ENCODE peak calls at places on chromosomes 5 and 9, in eight cellular contexts. N, T, W, D, Z, Q, B and I are unnamed samples.

GRCh38 chr5:179171251-179171815 is 111.2 kb downstream of the ZNF354C start:
- DNase-seq in T (no peak), B (no peak), N (no peak), W (no peak), Z (no peak), D (no peak), Q (no peak), I (no peak)

GRCh38 chr5:142644127-142644526 is 41.8 kb downstream of the FGF1 start:
- DNase-seq in T (no peak), Q (peak; percentile 52), W (no peak), Z (no peak), N (no peak), D (no peak), B (no peak), I (no peak)

GRCh38 chr9:78542491-78543175 is 245.7 kb downstream of the PSAT1 start:
- DNase-seq in Z (no peak), T (no peak), W (no peak), D (no peak), Q (no peak), N (no peak), B (no peak), I (no peak)

GRCh38 chr5:123874600-123875201 is 362.7 kb downstream of the CSNK1G3 start:
- DNase-seq in Q (peak; percentile 89), W (no peak), N (no peak), D (peak; percentile 49), Z (peak; percentile 63), T (peak; percentile 83), B (no peak), I (no peak)

GRCh38 chr9:115111854-115112253 is 6.1 kb downstream of the TNC start:
- DNase-seq in D (no peak), T (no peak), Z (no peak), Q (no peak), B (peak; percentile 66), N (no peak), W (no peak), I (no peak)

GRCh38 chr9:125330587-125330986 is 69.0 kb downstream of the GAPVD1 start:
- DNase-seq in Q (no peak), W (no peak), N (no peak), T (no peak), B (no peak), Z (no peak), D (no peak), I (no peak)

GRCh38 chr9:130328349-130328801 is 62.8 kb downstream of the HMCN2 start:
- DNase-seq in N (peak; percentile 74), D (no peak), Z (no peak), B (peak; percentile 94), Q (peak; percentile 52), T (peak; percentile 35), W (no peak), I (no peak)

GRCh38 chr9:86706391-86706790 is 240.9 kb downstream of the GAS1 start:
- DNase-seq in Z (peak; percentile 56), D (peak; percentile 5), W (no peak), T (peak; percentile 35), N (no peak), Q (peak; percentile 76), B (no peak), I (no peak)

GRCh38 chr5:115816226-115817042 is at the start of gene CDO1:
- DNase-seq in N (peak; percentile 72), T (peak; percentile 54), Z (peak; percentile 77), B (peak; percentile 71), Q (peak; percentile 78), D (peak; percentile 60), W (no peak), I (no peak)

GRCh38 chr5:98938459-98938858 is 9.7 kb upstream of the CHD1 start:
- DNase-seq in N (no peak), Q (peak; percentile 62), T (peak; percentile 73), B (no peak), Z (peak; percentile 47), W (no peak), D (peak; percentile 52), I (no peak)

GRCh38 chr9:92247296-92247695 is 46.2 kb downstream of the IARS1 start:
- DNase-seq in B (no peak), N (no peak), W (no peak), Z (peak; percentile 63), Q (peak; percentile 1), D (peak; percentile 93), T (peak; percentile 74), I (no peak)

GRCh38 chr5:77635617-77636422 is 2.7 kb downstream of the OTP start:
- DNase-seq in W (no peak), Z (no peak), T (no peak), D (no peak), B (no peak), N (no peak), Q (no peak), I (no peak)

GRCh38 chr9:134723037-134723436 is 81.4 kb downstream of the COL5A1 start:
- DNase-seq in Z (no peak), W (no peak), Q (no peak), T (no peak), B (peak; percentile 66), N (no peak), D (no peak), I (no peak)

GRCh38 chr5:177445052-177446016 is 1.3 kb upstream of the PRR7 start:
- DNase-seq in N (no peak), Q (no peak), Z (no peak), D (no peak), T (no peak), W (peak; percentile 41), B (no peak), I (no peak)

GRCh38 chr9:119003218-119003617 is 366.0 kb downstream of the BRINP1 start:
- DNase-seq in T (no peak), W (no peak), Z (peak; percentile 29), B (no peak), N (no peak), D (no peak), Q (peak; percentile 92), I (no peak)

GRCh38 chr9:135152608-135153337 is 65.3 kb downstream of the OLFM1 start:
- DNase-seq in B (no peak), T (no peak), Z (no peak), N (no peak), Q (no peak), W (no peak), D (no peak), I (no peak)

GRCh38 chr5:181199881-181200282 is 5.1 kb downstream of the TRIM7 start:
- DNase-seq in B (no peak), Z (no peak), N (no peak), W (no peak), D (no peak), T (no peak), Q (no peak), I (no peak)

GRCh38 chr5:181198106-181198685 is 6.8 kb downstream of the TRIM7 start:
- DNase-seq in B (no peak), W (no peak), T (no peak), D (no peak), N (no peak), Q (no peak), Z (no peak), I (no peak)

GRCh38 chr5:181197326-181197951 is 7.6 kb downstream of the TRIM7 start:
- DNase-seq in B (no peak), Z (no peak), T (no peak), N (no peak), D (no peak), W (no peak), Q (no peak), I (no peak)

GRCh38 chr5:181200816-181201215 is 4.2 kb downstream of the TRIM7 start:
- DNase-seq in N (no peak), T (no peak), Q (no peak), W (peak; percentile 53), D (no peak), B (no peak), Z (no peak), I (no peak)

DNA sequence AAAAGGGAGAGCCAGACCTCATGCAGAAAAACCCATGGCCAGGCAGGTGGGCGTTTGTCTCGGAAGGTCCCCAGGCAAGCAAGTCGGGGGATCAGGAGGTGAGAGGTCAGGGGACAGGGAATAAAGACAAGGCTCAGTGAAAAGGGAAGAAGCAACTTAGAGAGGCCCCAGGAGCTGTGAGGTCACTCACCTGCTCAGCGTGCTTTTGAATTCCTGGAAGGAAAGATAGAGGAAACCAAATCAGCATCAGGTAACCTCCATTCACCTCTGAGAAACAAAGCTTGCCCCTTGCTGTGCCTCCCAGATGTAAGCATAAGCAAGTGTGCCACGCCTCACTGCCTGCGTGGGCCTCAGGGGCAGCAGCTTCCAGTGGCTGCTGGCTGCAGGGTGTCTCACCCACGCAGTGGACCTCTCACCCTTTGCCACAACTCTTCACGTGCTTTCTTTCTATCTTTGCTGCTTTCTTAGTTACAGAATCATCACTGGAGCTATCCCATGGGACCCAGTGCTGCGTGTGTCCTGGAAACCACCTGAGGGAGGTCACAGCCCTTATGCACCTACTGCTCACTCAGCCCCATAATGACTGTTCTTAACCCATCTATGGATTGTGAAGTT is 6.0 kb downstream of the TRIM7 start:
- DNase-seq in T (no peak), N (no peak), B (no peak), D (no peak), W (no peak), Z (no peak), Q (no peak), I (no peak)
- H3K4me3 ChIP-seq in T (no peak overlapping the region), N (no peak overlapping the region), B (no peak overlapping the region), D (no peak overlapping the region), W (no peak overlapping the region), Z (no peak overlapping the region), Q (no peak overlapping the region), I (no peak overlapping the region)

DNA sequence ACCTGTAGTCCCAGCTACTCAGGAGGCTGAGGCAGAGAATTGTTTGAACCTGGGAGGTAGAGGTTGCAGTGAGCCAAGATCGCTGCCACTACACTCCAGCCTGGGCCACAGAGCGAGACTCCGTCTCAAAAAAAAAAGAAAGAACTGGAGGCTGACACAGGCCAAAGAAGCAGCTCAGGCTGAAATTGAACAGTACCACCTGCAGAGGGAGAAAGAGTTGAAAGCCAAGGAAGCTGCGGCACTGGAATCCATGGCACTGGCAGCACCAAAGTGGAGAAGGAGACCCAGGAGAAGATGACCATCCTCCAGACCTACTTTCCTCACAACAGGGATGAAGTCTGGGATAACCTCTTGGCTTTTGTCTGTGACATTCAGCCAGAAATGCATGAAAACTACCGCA is 11.3 kb upstream of the TMEM141 start:
- DNase-seq in W (no peak), Z (no peak), B (no peak), Q (no peak), T (no peak), D (no peak), N (no peak), I (no peak)
- TF ChIP-seq CTCF in W (no peak), Z (peak; percentile 10), B (no peak), Q (no peak), T (no peak), D (peak; percentile 38), N (no peak), I (no peak)

GRCh38 chr5:149930754-149931574 is 13.6 kb downstream of the PDE6A start:
- DNase-seq in Q (no peak), T (no peak), N (no peak), Z (no peak), D (no peak), B (no peak), W (no peak), I (no peak)
- H3K4me3 ChIP-seq in Q (peak overlapping the region; percentile 33), T (no peak overlapping the region), N (no peak overlapping the region), Z (no peak overlapping the region), D (no peak overlapping the region), B (no peak overlapping the region), W (no peak overlapping the region), I (no peak overlapping the region)

DNA sequence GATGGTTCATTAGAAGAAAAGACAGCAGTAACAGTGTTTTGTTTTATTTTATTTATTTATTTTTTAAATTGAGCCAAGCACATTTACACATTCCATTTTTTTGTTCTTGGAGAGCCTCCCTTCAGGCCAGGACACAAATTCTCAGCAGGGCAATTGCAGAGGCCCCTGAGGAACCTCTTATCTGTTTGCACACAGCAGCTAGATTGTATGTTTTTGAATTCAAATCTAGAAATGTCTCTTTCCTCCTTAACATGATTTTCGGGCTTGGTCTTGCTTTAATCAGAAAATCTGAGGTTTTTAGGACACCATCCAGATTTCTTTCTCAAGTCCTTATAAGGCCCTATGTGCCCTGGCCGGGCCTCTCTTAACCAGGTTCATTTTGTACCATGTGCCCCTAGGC is 76.0 kb downstream of the PRR16 start:
- DNase-seq in Z (no peak), T (no peak), W (no peak), N (no peak), D (no peak), Q (no peak), B (no peak), I (no peak)
- TF ChIP-seq CTCF in Z (no peak), T (no peak), W (no peak), N (no peak), D (no peak), Q (no peak), B (no peak), I (no peak)